ENCODE peak calls at places on chromosome 6, in eight cellular contexts. One of them, this sample, is unnamed.
A peak's percentile ranks its signal among the peaks of the same experiment; 100 is the strongest.

GRCh38 chr6:72746276-72746675 is 124.4 kb downstream of the KCNQ5 start:
- DNase-seq in foreskin fibroblast: peak; percentile 45
- DNase-seq in uterus: no peak
- DNase-seq in ascending aorta: no peak
- DNase-seq in HCT116: no peak
- DNase-seq in psoas muscle: no peak
- DNase-seq in GM06990: no peak
- DNase-seq in mucosa of descending colon: no peak
- DNase-seq in this sample: peak; percentile 23

GRCh38 chr6:68777956-68778355 is 142.9 kb downstream of the ADGRB3 start:
- DNase-seq in GM06990: no peak
- DNase-seq in ascending aorta: no peak
- DNase-seq in foreskin fibroblast: peak; percentile 87
- DNase-seq in HCT116: no peak
- DNase-seq in uterus: no peak
- DNase-seq in psoas muscle: no peak
- DNase-seq in mucosa of descending colon: no peak
- DNase-seq in this sample: peak; percentile 63

GRCh38 chr6:38169826-38170526 is 350.4 kb downstream of the ZFAND3 start:
- DNase-seq in uterus: no peak
- DNase-seq in GM06990: no peak
- DNase-seq in psoas muscle: no peak
- DNase-seq in ascending aorta: no peak
- DNase-seq in HCT116: no peak
- DNase-seq in foreskin fibroblast: no peak
- DNase-seq in mucosa of descending colon: no peak
- DNase-seq in this sample: no peak

GRCh38 chr6:30167101-30167500 is 3.8 kb downstream of the TRIM15 start:
- DNase-seq in GM06990: no peak
- DNase-seq in HCT116: no peak
- DNase-seq in mucosa of descending colon: no peak
- DNase-seq in psoas muscle: no peak
- DNase-seq in ascending aorta: no peak
- DNase-seq in uterus: no peak
- DNase-seq in foreskin fibroblast: no peak
- DNase-seq in this sample: no peak

GRCh38 chr6:25218346-25218745 is 60.8 kb upstream of the CARMIL1 start:
- DNase-seq in HCT116: no peak
- DNase-seq in ascending aorta: no peak
- DNase-seq in psoas muscle: no peak
- DNase-seq in GM06990: no peak
- DNase-seq in uterus: no peak
- DNase-seq in foreskin fibroblast: no peak
- DNase-seq in mucosa of descending colon: no peak
- DNase-seq in this sample: no peak

GRCh38 chr6:144590540-144590939 is 305.4 kb downstream of the UTRN start:
- DNase-seq in ascending aorta: no peak
- DNase-seq in uterus: no peak
- DNase-seq in foreskin fibroblast: no peak
- DNase-seq in mucosa of descending colon: no peak
- DNase-seq in HCT116: no peak
- DNase-seq in GM06990: no peak
- DNase-seq in psoas muscle: no peak
- DNase-seq in this sample: no peak

GRCh38 chr6:10441655-10442009 is 26.8 kb upstream of the TFAP2A start:
- DNase-seq in psoas muscle: no peak
- DNase-seq in mucosa of descending colon: no peak
- DNase-seq in GM06990: no peak
- DNase-seq in uterus: no peak
- DNase-seq in ascending aorta: no peak
- DNase-seq in foreskin fibroblast: no peak
- DNase-seq in HCT116: no peak
- DNase-seq in this sample: no peak

GRCh38 chr6:35203152-35203670 is 10.5 kb upstream of the SCUBE3 start:
- DNase-seq in HCT116: no peak
- DNase-seq in ascending aorta: no peak
- DNase-seq in foreskin fibroblast: no peak
- DNase-seq in mucosa of descending colon: no peak
- DNase-seq in uterus: no peak
- DNase-seq in psoas muscle: no peak
- DNase-seq in GM06990: no peak
- DNase-seq in this sample: no peak

GRCh38 chr6:127477648-127478047 is 18.5 kb upstream of the KIAA0408 start:
- DNase-seq in ascending aorta: no peak
- DNase-seq in HCT116: no peak
- DNase-seq in foreskin fibroblast: no peak
- DNase-seq in mucosa of descending colon: no peak
- DNase-seq in GM06990: no peak
- DNase-seq in psoas muscle: no peak
- DNase-seq in uterus: no peak
- DNase-seq in this sample: no peak

GRCh38 chr6:118770112-118770788 is 118.9 kb upstream of the CEP85L start:
- DNase-seq in ascending aorta: no peak
- DNase-seq in HCT116: no peak
- DNase-seq in mucosa of descending colon: no peak
- DNase-seq in uterus: no peak
- DNase-seq in foreskin fibroblast: peak; percentile 6
- DNase-seq in psoas muscle: no peak
- DNase-seq in GM06990: no peak
- DNase-seq in this sample: no peak

GRCh38 chr6:44048277-44048676 is 79.0 kb downstream of the MRPL14 start:
- DNase-seq in psoas muscle: no peak
- DNase-seq in foreskin fibroblast: no peak
- DNase-seq in mucosa of descending colon: no peak
- DNase-seq in ascending aorta: no peak
- DNase-seq in GM06990: no peak
- DNase-seq in HCT116: no peak
- DNase-seq in uterus: no peak
- DNase-seq in this sample: no peak

GRCh38 chr6:90257486-90257738 is 39.2 kb downstream of the BACH2 start:
- DNase-seq in mucosa of descending colon: no peak
- DNase-seq in psoas muscle: no peak
- DNase-seq in ascending aorta: no peak
- DNase-seq in uterus: no peak
- DNase-seq in foreskin fibroblast: no peak
- DNase-seq in GM06990: no peak
- DNase-seq in HCT116: no peak
- DNase-seq in this sample: no peak

GRCh38 chr6:112231609-112232060 is 22.7 kb downstream of the LAMA4 start:
- DNase-seq in mucosa of descending colon: no peak
- DNase-seq in psoas muscle: no peak
- DNase-seq in foreskin fibroblast: peak; percentile 68
- DNase-seq in ascending aorta: no peak
- DNase-seq in GM06990: no peak
- DNase-seq in HCT116: no peak
- DNase-seq in uterus: peak; percentile 53
- DNase-seq in this sample: peak; percentile 59

DNA sequence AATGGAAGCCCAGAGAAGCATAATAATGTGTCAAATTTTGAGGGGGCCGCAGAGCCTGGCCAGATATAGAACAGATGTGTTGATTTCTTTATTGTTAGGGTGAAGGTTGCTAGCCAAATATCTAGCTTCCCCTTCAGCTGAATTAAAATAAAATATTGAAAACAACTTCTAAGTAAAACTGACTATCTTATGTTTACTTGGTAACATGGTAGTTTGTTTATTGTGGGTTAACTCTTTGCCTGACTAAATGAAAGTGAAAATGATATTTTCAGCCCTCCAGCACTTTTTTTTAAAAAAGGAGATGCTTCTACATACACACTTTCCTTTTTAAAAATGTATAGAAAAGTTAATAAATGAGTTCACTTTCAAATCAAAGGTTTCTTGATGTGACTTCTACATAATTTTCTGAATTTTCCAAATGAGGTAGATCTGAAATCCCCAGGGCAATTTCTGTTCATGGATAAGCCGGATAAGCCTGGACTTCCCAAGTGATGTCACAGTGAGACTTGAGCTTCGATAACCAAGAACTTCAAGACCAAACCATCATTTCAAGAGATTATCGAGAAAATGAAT is 172.1 kb upstream of the OLIG3 start:
- DNase-seq in HCT116: no peak
- DNase-seq in ascending aorta: no peak
- DNase-seq in mucosa of descending colon: no peak
- DNase-seq in foreskin fibroblast: no peak
- DNase-seq in psoas muscle: no peak
- DNase-seq in uterus: no peak
- DNase-seq in GM06990: peak; percentile 31
- DNase-seq in this sample: no peak
- TF ChIP-seq CTCF in HCT116: no peak
- TF ChIP-seq CTCF in ascending aorta: no peak
- TF ChIP-seq CTCF in mucosa of descending colon: no peak
- TF ChIP-seq CTCF in foreskin fibroblast: no peak
- TF ChIP-seq CTCF in psoas muscle: no peak
- TF ChIP-seq CTCF in uterus: no peak
- TF ChIP-seq CTCF in GM06990: no peak
- TF ChIP-seq CTCF in this sample: no peak

DNA sequence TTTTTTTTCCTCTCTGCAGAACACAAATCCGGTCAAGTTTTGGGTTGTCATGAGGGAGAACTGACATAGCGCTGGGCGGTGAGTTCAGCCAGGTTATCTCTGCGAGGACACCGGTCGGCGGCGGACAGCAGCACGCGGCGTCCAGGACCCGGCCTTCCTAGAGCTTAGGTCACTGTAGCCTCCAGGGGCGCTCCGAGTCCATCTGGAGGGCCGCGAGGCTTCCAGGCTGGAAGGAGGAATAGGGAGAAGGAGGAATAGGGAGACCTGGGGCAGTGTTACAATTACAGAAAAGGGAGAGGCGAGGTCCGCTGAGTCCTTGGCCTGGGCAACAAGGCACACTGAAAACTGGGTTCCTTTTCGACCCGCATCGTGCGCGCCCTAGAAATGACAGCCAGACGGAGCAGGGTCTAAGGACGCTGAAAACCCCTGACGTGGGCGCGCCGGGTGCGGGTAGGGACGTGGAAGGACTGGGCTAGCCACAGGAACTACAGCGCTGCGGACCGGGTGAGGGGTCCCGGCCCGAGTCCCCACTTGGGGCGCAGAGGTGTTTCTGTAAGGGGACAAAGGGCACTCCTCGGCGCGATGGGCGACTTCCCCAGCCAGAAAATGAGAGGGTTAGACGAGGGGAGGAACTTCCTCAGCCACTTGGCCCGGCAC is 536 bp upstream of the FNDC1 start:
- DNase-seq in uterus: no peak
- DNase-seq in GM06990: peak; percentile 15
- DNase-seq in HCT116: no peak
- DNase-seq in foreskin fibroblast: peak; percentile 79
- DNase-seq in ascending aorta: no peak
- DNase-seq in mucosa of descending colon: no peak
- DNase-seq in psoas muscle: peak; percentile 60
- DNase-seq in this sample: peak; percentile 50
- H3K4me3 ChIP-seq in uterus: peak overlapping the region; percentile 24
- H3K4me3 ChIP-seq in GM06990: no peak overlapping the region
- H3K4me3 ChIP-seq in HCT116: no peak overlapping the region
- H3K4me3 ChIP-seq in foreskin fibroblast: peak overlapping the region; percentile 34
- H3K4me3 ChIP-seq in ascending aorta: peak overlapping the region; percentile 46
- H3K4me3 ChIP-seq in mucosa of descending colon: no peak overlapping the region
- H3K4me3 ChIP-seq in psoas muscle: peak overlapping the region; percentile 43
- H3K4me3 ChIP-seq in this sample: peak overlapping the region; percentile 34

GRCh38 chr6:6007311-6008113 is 787 bp upstream of the NRN1 start:
- DNase-seq in GM06990: no peak
- DNase-seq in psoas muscle: peak; percentile 61
- DNase-seq in HCT116: no peak
- DNase-seq in uterus: no peak
- DNase-seq in foreskin fibroblast: no peak
- DNase-seq in ascending aorta: no peak
- DNase-seq in mucosa of descending colon: peak; percentile 39
- DNase-seq in this sample: no peak
- TF ChIP-seq CTCF in GM06990: peak; percentile 57
- TF ChIP-seq CTCF in psoas muscle: peak; percentile 14
- TF ChIP-seq CTCF in HCT116: no peak
- TF ChIP-seq CTCF in uterus: no peak
- TF ChIP-seq CTCF in foreskin fibroblast: no peak
- TF ChIP-seq CTCF in ascending aorta: peak; percentile 17
- TF ChIP-seq CTCF in mucosa of descending colon: no peak
- TF ChIP-seq CTCF in this sample: no peak

GRCh38 chr6:137001287-137001976 is 43.3 kb downstream of the IL20RA start:
- DNase-seq in ascending aorta: no peak
- DNase-seq in uterus: no peak
- DNase-seq in mucosa of descending colon: peak; percentile 48
- DNase-seq in GM06990: no peak
- DNase-seq in HCT116: peak; percentile 74
- DNase-seq in foreskin fibroblast: no peak
- DNase-seq in psoas muscle: no peak
- DNase-seq in this sample: peak; percentile 10
- H3K4me3 ChIP-seq in ascending aorta: no peak overlapping the region
- H3K4me3 ChIP-seq in uterus: no peak overlapping the region
- H3K4me3 ChIP-seq in mucosa of descending colon: no peak overlapping the region
- H3K4me3 ChIP-seq in GM06990: no peak overlapping the region
- H3K4me3 ChIP-seq in HCT116: no peak overlapping the region
- H3K4me3 ChIP-seq in foreskin fibroblast: no peak overlapping the region
- H3K4me3 ChIP-seq in psoas muscle: no peak overlapping the region
- H3K4me3 ChIP-seq in this sample: no peak overlapping the region

This sample was measured in fibroblast of pulmonary artery.